ENCODE peak calls at places on chromosome 19, in four cellular contexts. H, L, J and R are unnamed samples.

GRCh38 chr19:12064266-12065099 is at the start of gene ZNF844:
- DNase-seq in H (peak), L (peak), J (peak), R (peak)

GRCh38 chr19:29098863-29099481 is 114.0 kb downstream of the UQCRFS1 start:
- DNase-seq in H (peak), L (no peak), J (peak), R (peak)

GRCh38 chr19:44303305-44303704 is 1.5 kb downstream of the ZNF235 start:
- DNase-seq in H (no peak), L (no peak), J (no peak), R (no peak)

GRCh38 chr19:36060430-36060829 is 5.7 kb downstream of the WDR62 start:
- DNase-seq in H (peak), L (no peak), J (no peak), R (peak)

GRCh38 chr19:2608602-2608922 is 93.9 kb downstream of the GNG7 start:
- DNase-seq in H (no peak), L (no peak), J (no peak), R (no peak)

GRCh38 chr19:58084596-58085347 is 13.3 kb downstream of the ZSCAN18 start:
- DNase-seq in H (no peak), L (no peak), J (no peak), R (no peak)

GRCh38 chr19:39409207-39409885 is 2.7 kb downstream of the ZFP36 start:
- DNase-seq in H (peak), L (peak), J (peak), R (peak)

GRCh38 chr19:7815325-7815724 is 14.7 kb upstream of the EVI5L start:
- DNase-seq in H (no peak), L (no peak), J (no peak), R (no peak)

GRCh38 chr19:38842439-38843174 is 7.2 kb downstream of the HNRNPL start:
- DNase-seq in H (no peak), L (peak), J (no peak), R (no peak)

GRCh38 chr19:42272535-42272897 is 3.5 kb downstream of the CIC start:
- DNase-seq in H (no peak), L (no peak), J (no peak), R (no peak)

GRCh38 chr19:32911467-32911866 is 41.9 kb upstream of the SLC7A9 start:
- DNase-seq in H (no peak), L (no peak), J (no peak), R (no peak)

GRCh38 chr19:7168941-7169340 is 99.4 kb downstream of the ZNF557 start:
- DNase-seq in H (no peak), L (no peak), J (no peak), R (no peak)

GRCh38 chr19:20244356-20244755 is 77.3 kb downstream of the ZNF486 start:
- DNase-seq in H (no peak), L (peak), J (no peak), R (no peak)

GRCh38 chr19:56972291-56972914 is 131.9 kb upstream of the PEG3 start:
- DNase-seq in H (no peak), L (no peak), J (no peak), R (no peak)

GRCh38 chr19:4803736-4804695 is 12.5 kb downstream of the FEM1A start:
- DNase-seq in H (peak), L (peak), J (no peak), R (no peak)

GRCh38 chr19:54451997-54452396 is 3.0 kb downstream of the LENG8 start:
- DNase-seq in H (peak), L (no peak), J (no peak), R (no peak)

GRCh38 chr19:4425531-4425930 is 23.1 kb downstream of the CHAF1A start:
- DNase-seq in H (no peak), L (no peak), J (no peak), R (no peak)

GRCh38 chr19:708154-709141 is at the start of gene PALM:
- DNase-seq in H (peak), L (no peak), J (no peak), R (no peak)

GRCh38 chr19:45195764-45196163 is 17.2 kb downstream of the BLOC1S3 start:
- DNase-seq in H (no peak), L (no peak), J (no peak), R (no peak)

GRCh38 chr19:58544591-58545285 is 874 bp downstream of the TRIM28 start:
- DNase-seq in H (no peak), L (peak), J (no peak), R (no peak)

GRCh38 chr19:6108721-6109633 is 1.3 kb downstream of the RFX2 start:
- DNase-seq in H (peak), L (peak), J (peak), R (peak)

GRCh38 chr19:6521718-6522646 is 8.8 kb upstream of the TNFSF9 start:
- DNase-seq in H (no peak), L (peak), J (no peak), R (no peak)

GRCh38 chr19:12647490-12648071 is 19.0 kb downstream of the MAN2B1 start:
- DNase-seq in H (peak), L (no peak), J (no peak), R (peak)

GRCh38 chr19:31955884-31956283 is 389.5 kb upstream of the ZNF507 start:
- DNase-seq in H (no peak), L (no peak), J (no peak), R (no peak)

GRCh38 chr19:991174-991931 is 7.2 kb downstream of the WDR18 start:
- DNase-seq in H (peak), L (peak), J (no peak), R (no peak)

GRCh38 chr19:45638930-45639729 is at the start of gene EML2:
- DNase-seq in H (peak), L (peak), J (no peak), R (peak)

GRCh38 chr19:8680676-8681344 is 17.8 kb downstream of the ACTL9 start:
- DNase-seq in H (no peak), L (no peak), J (no peak), R (no peak)

GRCh38 chr19:2063824-2064223 is 12.8 kb upstream of the MKNK2 start:
- DNase-seq in H (no peak), L (no peak), J (no peak), R (no peak)

GRCh38 chr19:30227661-30228112 is 144.5 kb upstream of the ZNF536 start:
- DNase-seq in H (peak), L (no peak), J (no peak), R (peak)

GRCh38 chr19:2079076-2079864 is 16.9 kb downstream of the MOB3A start:
- DNase-seq in H (no peak), L (no peak), J (no peak), R (no peak)

GRCh38 chr19:18756896-18757295 is 34.2 kb downstream of the COMP start:
- DNase-seq in H (no peak), L (no peak), J (no peak), R (no peak)

GRCh38 chr19:43649514-43649913 is 9.9 kb upstream of the CADM4 start:
- DNase-seq in H (no peak), L (no peak), J (no peak), R (no peak)

GRCh38 chr19:38735257-38735686 is 9.0 kb downstream of the CAPN12 start:
- DNase-seq in H (no peak), L (peak), J (no peak), R (no peak)

GRCh38 chr19:3095375-3096191 is 1.4 kb downstream of the GNA11 start:
- DNase-seq in H (no peak), L (peak), J (no peak), R (no peak)

GRCh38 chr19:35505956-35506355 is 7.5 kb downstream of the DMKN start:
- DNase-seq in H (no peak), L (no peak), J (no peak), R (no peak)

GRCh38 chr19:14062558-14062855 is 631 bp upstream of the PALM3 start:
- DNase-seq in H (no peak), L (no peak), J (no peak), R (no peak)

GRCh38 chr19:47239610-47240296 is 8.8 kb upstream of the BBC3 start:
- DNase-seq in H (peak), L (peak), J (no peak), R (no peak)

GRCh38 chr19:5172859-5173577 is 167.6 kb downstream of the PTPRS start:
- DNase-seq in H (peak), L (no peak), J (peak), R (no peak)

GRCh38 chr19:49954092-49954825 is 6.7 kb downstream of the SIGLEC11 start:
- DNase-seq in H (no peak), L (no peak), J (no peak), R (no peak)
- H3K27ac ChIP-seq in H (no peak), L (no peak), J (no peak), R (no peak)

GRCh38 chr19:17202249-17202648 is 12.9 kb upstream of the USE1 start:
- DNase-seq in H (no peak), L (no peak), J (no peak), R (no peak)
- H3K27ac ChIP-seq in H (no peak), L (no peak), J (no peak), R (no peak)

DNA sequence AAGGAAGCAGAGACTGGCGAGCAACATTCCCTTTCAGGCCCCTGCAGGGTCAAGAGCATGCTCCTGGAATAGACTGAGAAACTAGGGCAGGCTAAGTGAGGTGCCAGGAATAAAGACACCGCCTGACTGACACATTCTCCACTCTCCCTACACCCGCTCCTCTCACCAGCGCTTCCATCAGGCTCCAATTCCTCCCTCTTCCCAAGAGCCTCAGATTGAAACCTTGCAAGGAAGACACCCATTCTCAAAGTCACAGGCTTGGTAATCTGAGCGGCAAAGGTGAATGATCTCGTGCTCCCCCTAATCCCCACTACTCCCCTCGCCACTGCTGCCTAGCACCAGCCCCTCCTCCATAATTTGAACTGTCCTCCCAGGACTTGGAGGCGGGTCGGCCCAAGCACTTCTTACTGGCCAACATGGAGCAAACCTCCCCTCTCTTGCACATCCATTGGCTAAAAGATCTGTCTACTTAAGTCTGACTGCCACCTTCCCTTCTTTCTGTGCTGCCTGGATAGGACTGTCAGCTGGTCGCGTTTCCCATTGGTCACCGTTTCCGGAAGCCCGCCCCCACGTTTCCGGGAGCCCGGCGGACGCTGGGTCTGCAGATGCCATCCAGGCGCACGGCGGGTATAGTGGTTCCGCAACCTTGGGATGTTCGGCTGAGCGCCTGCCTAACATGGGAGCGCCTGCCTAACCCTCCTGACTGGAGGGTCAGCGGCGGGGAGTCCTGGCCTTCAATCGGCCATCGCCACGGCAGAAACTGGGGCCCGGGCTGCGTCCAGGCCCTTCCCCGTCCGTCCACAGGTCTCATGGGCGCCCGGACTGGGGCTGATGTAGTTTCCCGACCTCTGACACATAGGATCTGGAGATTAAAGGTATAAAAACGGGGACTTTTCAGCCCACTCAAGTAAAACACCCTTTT is 33.6 kb downstream of the ZNF383 start:
- DNase-seq in H (peak), L (peak), J (peak), R (no peak)
- H3K27ac ChIP-seq in H (peak), L (no peak), J (no peak), R (no peak)

GRCh38 chr19:40608957-40609356 is 7.8 kb downstream of the LTBP4 start:
- DNase-seq in H (no peak), L (no peak), J (no peak), R (no peak)

GRCh38 chr19:40607898-40608621 is 6.9 kb downstream of the LTBP4 start:
- DNase-seq in H (no peak), L (no peak), J (no peak), R (no peak)

GRCh38 chr19:40610396-40611064 is 9.4 kb downstream of the LTBP4 start:
- DNase-seq in H (peak), L (peak), J (no peak), R (no peak)

GRCh38 chr19:40611096-40611495 is 9.9 kb downstream of the LTBP4 start:
- DNase-seq in H (no peak), L (no peak), J (no peak), R (no peak)

DNA sequence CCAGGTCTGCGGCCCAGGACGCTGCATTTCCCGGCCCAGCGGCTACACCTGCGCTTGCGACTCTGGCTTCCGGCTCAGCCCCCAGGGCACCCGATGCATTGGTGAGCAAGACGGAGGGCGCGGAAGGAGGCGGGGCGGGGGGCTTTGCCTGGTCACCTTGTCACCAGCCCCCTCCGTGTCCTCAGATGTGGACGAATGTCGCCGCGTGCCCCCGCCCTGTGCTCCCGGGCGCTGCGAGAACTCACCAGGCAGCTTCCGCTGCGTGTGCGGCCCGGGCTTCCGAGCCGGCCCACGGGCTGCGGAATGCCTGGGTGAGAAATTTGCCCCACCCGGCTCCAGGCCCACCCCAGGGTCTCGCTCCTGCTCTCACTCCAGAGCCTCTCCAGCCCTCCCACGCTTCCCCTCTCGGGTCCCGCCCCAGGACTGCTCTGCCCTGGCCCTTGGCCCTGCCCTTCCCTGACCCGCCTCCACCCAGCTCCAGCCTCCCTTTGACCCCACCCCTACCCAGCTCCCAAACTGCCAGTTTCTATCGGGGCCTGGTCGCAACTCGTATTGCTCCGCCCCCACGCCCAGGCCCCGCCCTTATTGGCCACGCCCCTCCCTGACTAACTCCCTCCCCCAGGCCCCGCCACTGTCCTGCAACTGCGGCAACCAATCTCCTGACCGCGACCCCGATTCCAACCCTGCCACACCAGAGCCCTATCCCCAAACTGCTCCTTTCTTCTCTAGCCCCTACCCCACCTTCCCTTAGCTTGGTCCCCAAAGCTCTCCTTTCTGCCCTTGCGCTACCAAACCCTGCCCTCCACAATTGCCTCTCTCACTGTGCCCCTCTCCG is 8.6 kb downstream of the LTBP4 start:
- DNase-seq in H (peak), L (peak), J (peak), R (peak)
- H3K27ac ChIP-seq in H (peak), L (peak), J (peak), R (peak)

GRCh38 chr19:49766007-49766937 is 529 bp upstream of the AP2A1 start:
- DNase-seq in H (peak), L (peak), J (peak), R (peak)

GRCh38 chr19:49764341-49764740 is 1.2 kb upstream of the TSKS start:
- DNase-seq in H (no peak), L (no peak), J (no peak), R (no peak)

GRCh38 chr19:49767967-49768581 is 1.3 kb downstream of the AP2A1 start:
- DNase-seq in H (no peak), L (no peak), J (no peak), R (no peak)

GRCh38 chr19:49766938-49767315 is at the start of gene AP2A1:
- DNase-seq in H (no peak), L (no peak), J (no peak), R (peak)

GRCh38 chr19:49767380-49767779 is 579 bp downstream of the AP2A1 start:
- DNase-seq in H (no peak), L (no peak), J (no peak), R (no peak)
- H3K27ac ChIP-seq in H (peak), L (peak), J (peak), R (peak)